ENCODE peak calls at places on chromosomes 16 and 17, in five cellular contexts. Y is HEK293T, X is ACHN, U is iris pigment epithelial cell, L is HFFc6. I is an unnamed sample.
A peak's percentile ranks its signal among the peaks of the same experiment; 100 is the strongest.

GRCh38 chr16:11676799-11677198 is 8.5 kb downstream of the SNN start:
- DNase-seq in Y (no peak), X (no peak), U (no peak), L (no peak), I (no peak)

GRCh38 chr16:80910434-80910833 is 96.3 kb downstream of the CMC2 start:
- DNase-seq in Y (no peak), X (no peak), U (no peak), L (no peak), I (no peak)

GRCh38 chr17:34420254-34420766 is 57.3 kb upstream of the CCL1 start:
- DNase-seq in Y (peak; percentile 62), X (peak; percentile 58), U (peak; percentile 47), L (peak; percentile 54), I (peak; percentile 84)

GRCh38 chr16:85536073-85536410 is 77.1 kb upstream of the GSE1 start:
- DNase-seq in Y (no peak), X (no peak), U (no peak), L (no peak), I (peak; percentile 34)

GRCh38 chr17:40347319-40348135 is 17.0 kb downstream of the GJD3 start:
- DNase-seq in Y (no peak), X (no peak), U (no peak), L (no peak), I (peak; percentile 39)

GRCh38 chr17:74833501-74834361 is 26.0 kb downstream of the GRIN2C start:
- DNase-seq in Y (no peak), X (peak; percentile 72), U (peak; percentile 49), L (peak; percentile 60), I (no peak)

GRCh38 chr16:72066747-72067146 is 3.7 kb downstream of the HPR start:
- DNase-seq in Y (peak; percentile 38), X (peak; percentile 56), U (peak; percentile 42), L (peak; percentile 25), I (peak; percentile 65)

GRCh38 chr16:67514382-67514828 is 14.2 kb upstream of the RIPOR1 start:
- DNase-seq in Y (peak; percentile 57), X (peak; percentile 94), U (peak; percentile 85), L (peak; percentile 76), I (peak; percentile 89)

GRCh38 chr16:60110531-60110930 is 1376.4 kb upstream of the GOT2 start:
- DNase-seq in Y (no peak), X (no peak), U (no peak), L (peak; percentile 74), I (no peak)

GRCh38 chr16:59342669-59343068 is 608.6 kb upstream of the GOT2 start:
- DNase-seq in Y (no peak), X (no peak), U (no peak), L (no peak), I (no peak)

GRCh38 chr17:77441130-77441920 is 300.6 kb downstream of the SEC14L1 start:
- DNase-seq in Y (no peak), X (no peak), U (no peak), L (no peak), I (no peak)

GRCh38 chr16:54633943-54634362 is 296.7 kb upstream of the IRX5 start:
- DNase-seq in Y (peak; percentile 33), X (peak; percentile 36), U (peak; percentile 18), L (no peak), I (peak; percentile 50)

GRCh38 chr16:13306153-13306552 is 404.8 kb downstream of the SHISA9 start:
- DNase-seq in Y (no peak), X (no peak), U (no peak), L (no peak), I (no peak)

GRCh38 chr16:46918400-46918799 is 34.2 kb downstream of the GPT2 start:
- DNase-seq in Y (no peak), X (no peak), U (no peak), L (no peak), I (no peak)

GRCh38 chr16:29319726-29320125 is 86.8 kb downstream of the NPIPB11 start:
- DNase-seq in Y (no peak), X (no peak), U (no peak), L (no peak), I (no peak)

GRCh38 chr16:66289051-66289680 is 77.3 kb upstream of the CDH5 start:
- DNase-seq in Y (no peak), X (no peak), U (no peak), L (no peak), I (no peak)

GRCh38 chr17:50260501-50260911 is 13.8 kb upstream of the TMEM92 start:
- DNase-seq in Y (peak; percentile 4), X (no peak), U (no peak), L (no peak), I (no peak)

GRCh38 chr16:57265850-57266530 is 18.5 kb downstream of the PLLP start:
- DNase-seq in Y (no peak), X (peak; percentile 92), U (peak; percentile 11), L (no peak), I (peak; percentile 83)

GRCh38 chr17:193841-194806 is 12.7 kb upstream of the DOC2B start:
- DNase-seq in Y (no peak), X (no peak), U (no peak), L (no peak), I (no peak)

GRCh38 chr17:65572186-65572580 is 10.7 kb upstream of the AXIN2 start:
- DNase-seq in Y (no peak), X (no peak), U (no peak), L (no peak), I (no peak)

GRCh38 chr16:85209526-85210121 is 97.4 kb upstream of the CIBAR2 start:
- DNase-seq in Y (no peak), X (no peak), U (no peak), L (no peak), I (no peak)

I was measured in dermis blood vessel endothelial cell.